ENCODE peak calls at places on chromosomes 3 and 15, in five cellular contexts. One of them, this sample, is unnamed. For H3K4me1, the result is how much of the 10 kb centered on the place peaks cover.

GRCh38 chr3:195847061-195847950 is 35.6 kb upstream of the MUC4 start:
- DNase-seq in esophagus squamous epithelium: no peak
- DNase-seq in trophoblast cell: no peak
- DNase-seq in suprapubic skin: no peak
- DNase-seq in ovary: no peak
- DNase-seq in this sample: no peak

GRCh38 chr3:112136959-112137693 is 4.1 kb upstream of the GCSAM start:
- DNase-seq in esophagus squamous epithelium: no peak
- DNase-seq in suprapubic skin: no peak
- DNase-seq in ovary: no peak
- DNase-seq in trophoblast cell: peak
- DNase-seq in this sample: no peak

GRCh38 chr15:66429117-66429516 is 42.4 kb downstream of the MAP2K1 start:
- DNase-seq in esophagus squamous epithelium: no peak
- DNase-seq in trophoblast cell: no peak
- DNase-seq in ovary: no peak
- DNase-seq in suprapubic skin: no peak
- DNase-seq in this sample: no peak

GRCh38 chr3:59426851-59427565 is 377.2 kb upstream of the CFAP20DC start:
- DNase-seq in trophoblast cell: peak
- DNase-seq in esophagus squamous epithelium: no peak
- DNase-seq in ovary: no peak
- DNase-seq in suprapubic skin: no peak
- DNase-seq in this sample: no peak

GRCh38 chr15:50280271-50280670 is 14.7 kb upstream of the HDC start:
- DNase-seq in suprapubic skin: no peak
- DNase-seq in trophoblast cell: no peak
- DNase-seq in ovary: no peak
- DNase-seq in esophagus squamous epithelium: no peak
- DNase-seq in this sample: no peak

GRCh38 chr3:102090646-102091045 is 241.3 kb downstream of the NFKBIZ start:
- DNase-seq in trophoblast cell: no peak
- DNase-seq in suprapubic skin: no peak
- DNase-seq in esophagus squamous epithelium: no peak
- DNase-seq in ovary: no peak
- DNase-seq in this sample: no peak

GRCh38 chr3:195112361-195112791 is 158.6 kb downstream of the XXYLT1 start:
- DNase-seq in trophoblast cell: no peak
- DNase-seq in esophagus squamous epithelium: no peak
- DNase-seq in suprapubic skin: peak
- DNase-seq in ovary: no peak
- DNase-seq in this sample: no peak

GRCh38 chr3:11230125-11230524 is 42.1 kb upstream of the ATG7 start:
- DNase-seq in esophagus squamous epithelium: no peak
- DNase-seq in ovary: no peak
- DNase-seq in trophoblast cell: no peak
- DNase-seq in suprapubic skin: no peak
- DNase-seq in this sample: no peak

GRCh38 chr15:41928637-41929620 is 35.1 kb upstream of the SPTBN5 start:
- DNase-seq in ovary: no peak
- DNase-seq in trophoblast cell: no peak
- DNase-seq in suprapubic skin: no peak
- DNase-seq in esophagus squamous epithelium: no peak
- DNase-seq in this sample: no peak

GRCh38 chr15:66170042-66170441 is 83.5 kb downstream of the MEGF11 start:
- DNase-seq in suprapubic skin: no peak
- DNase-seq in ovary: no peak
- DNase-seq in esophagus squamous epithelium: no peak
- DNase-seq in trophoblast cell: no peak
- DNase-seq in this sample: no peak

GRCh38 chr3:56282341-56282740 is 185.9 kb downstream of the ERC2 start:
- DNase-seq in suprapubic skin: no peak
- DNase-seq in esophagus squamous epithelium: no peak
- DNase-seq in trophoblast cell: no peak
- DNase-seq in ovary: no peak
- DNase-seq in this sample: no peak

GRCh38 chr15:39672666-39673065 is 91.8 kb downstream of the THBS1 start:
- DNase-seq in ovary: no peak
- DNase-seq in suprapubic skin: no peak
- DNase-seq in trophoblast cell: no peak
- DNase-seq in esophagus squamous epithelium: no peak
- DNase-seq in this sample: no peak

GRCh38 chr15:37995461-37996347 is 61.3 kb downstream of the TMCO5A start:
- DNase-seq in esophagus squamous epithelium: no peak
- DNase-seq in ovary: peak
- DNase-seq in suprapubic skin: no peak
- DNase-seq in trophoblast cell: peak
- DNase-seq in this sample: no peak

GRCh38 chr3:43995078-43995928 is 246.4 kb upstream of the TOPAZ1 start:
- DNase-seq in trophoblast cell: no peak
- DNase-seq in ovary: no peak
- DNase-seq in suprapubic skin: no peak
- DNase-seq in esophagus squamous epithelium: no peak
- DNase-seq in this sample: no peak

GRCh38 chr3:194715022-194715800 is 29.5 kb downstream of the FAM43A start:
- DNase-seq in esophagus squamous epithelium: no peak
- DNase-seq in suprapubic skin: no peak
- DNase-seq in ovary: no peak
- DNase-seq in trophoblast cell: peak
- DNase-seq in this sample: no peak

GRCh38 chr3:72487946-72488735 is 360.1 kb downstream of the SHQ1 start:
- DNase-seq in ovary: no peak
- DNase-seq in trophoblast cell: no peak
- DNase-seq in esophagus squamous epithelium: no peak
- DNase-seq in suprapubic skin: no peak
- DNase-seq in this sample: no peak

GRCh38 chr3:4355401-4356224 is 52.4 kb downstream of the SETMAR start:
- DNase-seq in trophoblast cell: no peak
- DNase-seq in suprapubic skin: no peak
- DNase-seq in ovary: peak
- DNase-seq in esophagus squamous epithelium: no peak
- DNase-seq in this sample: no peak

GRCh38 chr3:57863380-57863779 is 107.3 kb downstream of the SLMAP start:
- DNase-seq in suprapubic skin: no peak
- DNase-seq in ovary: no peak
- DNase-seq in trophoblast cell: no peak
- DNase-seq in esophagus squamous epithelium: no peak
- DNase-seq in this sample: no peak

GRCh38 chr3:44762170-44762677 is 630 bp downstream of the KIF15 start:
- DNase-seq in trophoblast cell: no peak
- DNase-seq in suprapubic skin: no peak
- DNase-seq in ovary: no peak
- DNase-seq in esophagus squamous epithelium: no peak
- DNase-seq in this sample: no peak

GRCh38 chr15:79923068-79923514 is 26.3 kb upstream of the MTHFS start:
- DNase-seq in trophoblast cell: peak
- DNase-seq in ovary: peak
- DNase-seq in suprapubic skin: peak
- DNase-seq in esophagus squamous epithelium: no peak
- DNase-seq in this sample: peak

GRCh38 chr3:42070089-42070885 is 20.9 kb upstream of the TRAK1 start:
- DNase-seq in suprapubic skin: no peak
- DNase-seq in trophoblast cell: no peak
- DNase-seq in esophagus squamous epithelium: no peak
- DNase-seq in ovary: no peak
- DNase-seq in this sample: no peak

GRCh38 chr15:85556618-85556895 is 176.2 kb downstream of the AKAP13 start:
- DNase-seq in trophoblast cell: peak
- DNase-seq in suprapubic skin: no peak
- DNase-seq in esophagus squamous epithelium: no peak
- DNase-seq in ovary: no peak
- DNase-seq in this sample: no peak

GRCh38 chr3:114635878-114636277 is 342.1 kb downstream of the TIGIT start:
- DNase-seq in suprapubic skin: no peak
- DNase-seq in ovary: no peak
- DNase-seq in trophoblast cell: no peak
- DNase-seq in esophagus squamous epithelium: no peak
- DNase-seq in this sample: no peak

GRCh38 chr3:161104561-161105551 is at the start of gene B3GALNT1:
- DNase-seq in ovary: peak
- DNase-seq in suprapubic skin: peak
- DNase-seq in trophoblast cell: peak
- DNase-seq in esophagus squamous epithelium: no peak
- DNase-seq in this sample: peak

GRCh38 chr3:39668420-39668819 is 141.0 kb upstream of the MYRIP start:
- DNase-seq in esophagus squamous epithelium: no peak
- DNase-seq in trophoblast cell: peak
- DNase-seq in suprapubic skin: no peak
- DNase-seq in ovary: no peak
- DNase-seq in this sample: no peak

GRCh38 chr3:128784228-128784627 is 58.2 kb downstream of the RAB7A start:
- DNase-seq in esophagus squamous epithelium: no peak
- DNase-seq in trophoblast cell: no peak
- DNase-seq in ovary: no peak
- DNase-seq in suprapubic skin: no peak
- DNase-seq in this sample: no peak

GRCh38 chr3:108008931-108009635 is 81.7 kb downstream of the CD47 start:
- DNase-seq in suprapubic skin: no peak
- DNase-seq in esophagus squamous epithelium: no peak
- DNase-seq in trophoblast cell: peak
- DNase-seq in ovary: no peak
- DNase-seq in this sample: no peak

GRCh38 chr3:138448631-138449030 is 14.2 kb downstream of the ESYT3 start:
- DNase-seq in trophoblast cell: no peak
- DNase-seq in suprapubic skin: peak
- DNase-seq in ovary: no peak
- DNase-seq in esophagus squamous epithelium: no peak
- DNase-seq in this sample: no peak

GRCh38 chr3:186241910-186242821 is 119.9 kb downstream of the DGKG start:
- DNase-seq in ovary: peak
- DNase-seq in esophagus squamous epithelium: no peak
- DNase-seq in suprapubic skin: no peak
- DNase-seq in trophoblast cell: peak
- DNase-seq in this sample: peak
- H3K4me3 ChIP-seq in ovary: no peak
- H3K4me3 ChIP-seq in esophagus squamous epithelium: peak
- H3K4me3 ChIP-seq in suprapubic skin: peak
- H3K4me3 ChIP-seq in trophoblast cell: no peak
- H3K4me3 ChIP-seq in this sample: peak

GRCh38 chr15:100593431-100593830 is 8.6 kb downstream of the LINS1 start:
- DNase-seq in trophoblast cell: no peak
- DNase-seq in esophagus squamous epithelium: no peak
- DNase-seq in suprapubic skin: no peak
- DNase-seq in ovary: no peak
- DNase-seq in this sample: no peak

GRCh38 chr15:100591835-100592234 is 10.1 kb downstream of the LINS1 start:
- DNase-seq in ovary: no peak
- DNase-seq in suprapubic skin: no peak
- DNase-seq in trophoblast cell: no peak
- DNase-seq in esophagus squamous epithelium: no peak
- DNase-seq in this sample: no peak

GRCh38 chr15:100595964-100596363 is 6.0 kb downstream of the LINS1 start:
- DNase-seq in ovary: no peak
- DNase-seq in trophoblast cell: no peak
- DNase-seq in suprapubic skin: no peak
- DNase-seq in esophagus squamous epithelium: no peak
- DNase-seq in this sample: no peak

GRCh38 chr15:100596792-100597191 is 5.2 kb downstream of the LINS1 start:
- DNase-seq in esophagus squamous epithelium: no peak
- DNase-seq in trophoblast cell: no peak
- DNase-seq in ovary: no peak
- DNase-seq in suprapubic skin: no peak
- DNase-seq in this sample: peak

DNA sequence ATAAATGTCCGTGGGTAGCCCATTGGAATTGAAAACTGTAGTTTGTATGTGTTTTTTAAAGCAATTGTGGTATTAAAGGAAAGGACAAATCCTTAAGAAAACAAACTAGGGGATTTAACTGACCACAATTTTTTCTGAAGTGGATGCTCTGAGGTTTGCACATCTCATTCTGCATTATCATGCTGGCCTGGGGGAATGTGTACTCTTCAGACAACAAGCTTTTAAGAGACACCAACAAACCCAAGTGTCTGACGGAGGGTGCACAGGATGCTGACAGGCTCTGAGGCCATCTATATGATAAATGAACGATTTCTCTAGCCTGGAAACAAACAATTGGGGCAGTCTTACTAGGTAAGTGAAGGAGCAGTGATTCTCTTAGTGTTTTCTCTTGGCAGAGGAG is 9.1 kb downstream of the LINS1 start:
- DNase-seq in suprapubic skin: no peak
- DNase-seq in esophagus squamous epithelium: no peak
- DNase-seq in ovary: no peak
- DNase-seq in trophoblast cell: no peak
- DNase-seq in this sample: no peak
- H3K4me1 ChIP-seq in suprapubic skin: under half
- H3K4me1 ChIP-seq in esophagus squamous epithelium: under half
- H3K4me1 ChIP-seq in ovary: under half
- H3K4me1 ChIP-seq in trophoblast cell: under half
- H3K4me1 ChIP-seq in this sample: under half

DNA sequence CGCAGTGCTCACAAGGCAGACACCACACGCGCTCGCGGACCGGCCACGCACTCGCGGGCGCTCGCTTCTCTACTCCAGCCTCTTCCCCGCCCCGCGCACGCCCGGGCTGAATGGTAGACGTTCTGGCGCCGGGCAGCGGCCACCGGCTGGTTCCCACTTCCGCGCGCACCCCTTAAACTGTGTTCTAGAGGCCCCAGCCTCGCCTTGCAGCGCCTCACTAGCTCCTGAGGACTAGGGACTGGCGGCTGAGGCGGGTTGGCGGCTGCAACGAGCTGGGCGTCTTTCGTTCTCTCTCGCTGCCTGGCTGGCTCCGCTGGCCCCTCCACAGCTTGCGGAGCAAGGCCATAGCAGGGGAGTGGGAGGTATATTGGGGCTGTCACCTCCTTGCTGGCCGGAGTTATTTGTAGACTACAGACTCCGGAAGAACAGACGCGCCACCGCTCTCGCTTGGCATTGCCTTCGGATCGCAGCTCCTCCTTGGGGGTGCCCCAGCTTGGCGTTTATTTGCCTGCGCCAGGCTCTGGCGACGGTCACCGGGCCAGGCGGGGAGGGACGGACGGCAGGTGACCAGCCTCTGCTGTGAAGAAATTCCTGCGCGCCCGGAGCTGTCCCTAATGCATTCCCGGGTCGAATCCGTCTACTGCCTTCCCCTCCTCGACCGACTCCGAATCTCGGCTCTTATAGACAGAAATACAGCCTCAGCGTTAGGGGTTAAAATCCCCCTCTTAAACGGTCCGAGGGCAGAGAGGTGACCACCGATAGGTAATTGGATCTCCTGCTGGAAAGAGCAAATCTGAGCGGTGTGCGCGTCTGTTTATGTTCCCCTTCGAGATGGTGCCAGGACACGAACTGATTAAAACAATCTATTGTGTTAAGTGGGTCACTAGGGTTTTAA is 1.3 kb downstream of the GREM1 start:
- DNase-seq in trophoblast cell: no peak
- DNase-seq in esophagus squamous epithelium: no peak
- DNase-seq in ovary: no peak
- DNase-seq in suprapubic skin: no peak
- DNase-seq in this sample: no peak
- H3K4me3 ChIP-seq in trophoblast cell: peak
- H3K4me3 ChIP-seq in esophagus squamous epithelium: peak
- H3K4me3 ChIP-seq in ovary: peak
- H3K4me3 ChIP-seq in suprapubic skin: peak
- H3K4me3 ChIP-seq in this sample: peak

DNA sequence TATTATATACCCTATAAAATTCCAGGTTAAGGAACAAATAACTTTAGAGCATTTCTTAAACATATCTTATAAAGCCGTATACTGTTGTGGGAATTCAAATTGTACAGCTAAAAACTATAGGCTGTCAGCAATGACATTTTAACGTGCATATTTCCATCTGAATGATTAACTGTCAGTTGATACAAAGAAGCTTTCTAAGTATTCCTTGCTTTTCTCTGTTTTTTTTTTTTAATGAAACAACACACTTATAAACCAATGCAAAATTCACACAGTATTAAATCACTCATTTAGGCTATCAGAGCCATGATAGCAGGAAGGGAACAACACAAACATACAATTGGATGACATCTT is 61.9 kb downstream of the CTDSPL start:
- DNase-seq in esophagus squamous epithelium: no peak
- DNase-seq in suprapubic skin: no peak
- DNase-seq in trophoblast cell: no peak
- DNase-seq in ovary: no peak
- DNase-seq in this sample: no peak
- H3K4me1 ChIP-seq in esophagus squamous epithelium: half or more
- H3K4me1 ChIP-seq in suprapubic skin: under half
- H3K4me1 ChIP-seq in trophoblast cell: under half
- H3K4me1 ChIP-seq in ovary: under half
- H3K4me1 ChIP-seq in this sample: half or more

This sample was measured in ascending aorta.